ENCODE peak calls at places on chromosomes 2 and 18, in ten cellular contexts. M is IMR-90; F is endothelial cell of umbilical vein; X is uterus; V is cardiac muscle cell; T is transverse colon; Z is CD8-positive, alpha-beta T cell; R is A549; L is GM12865; D is cardiac fibroblast. H is an unnamed sample.

GRCh38 chr2:171557363-171557762 is 35.1 kb downstream of the CYBRD1 start:
- DNase-seq in D (no peak), F (no peak), M (no peak), X (no peak), T (no peak), Z (no peak), R (no peak), V (no peak), L (peak; percentile 28), H (no peak)

GRCh38 chr18:13014818-13015217 is 23.7 kb downstream of the CEP192 start:
- DNase-seq in T (no peak), V (no peak), M (no peak), Z (no peak), R (no peak), D (no peak), L (no peak), X (no peak), F (no peak), H (no peak)

GRCh38 chr2:42068571-42069178 is 20.9 kb downstream of the PKDCC start:
- DNase-seq in V (no peak), X (no peak), D (no peak), L (no peak), F (no peak), R (no peak), T (no peak), Z (no peak), M (no peak), H (no peak)

GRCh38 chr2:144357623-144358400 is 162.1 kb downstream of the ZEB2 start:
- DNase-seq in R (peak; percentile 92), L (peak; percentile 90), X (no peak), M (peak; percentile 99), V (peak; percentile 92), T (no peak), D (peak; percentile 95), Z (no peak), F (peak; percentile 92), H (no peak)

GRCh38 chr2:101146535-101146934 is 4.6 kb downstream of the TBC1D8 start:
- DNase-seq in L (no peak), T (no peak), V (no peak), R (no peak), Z (no peak), X (no peak), D (no peak), F (no peak), M (no peak), H (no peak)

GRCh38 chr18:9435041-9435440 is 40.3 kb upstream of the RALBP1 start:
- DNase-seq in R (no peak), T (no peak), V (no peak), F (no peak), Z (no peak), X (no peak), M (no peak), L (no peak), D (no peak), H (peak; percentile 77)

GRCh38 chr18:76357585-76358265 is 137.3 kb downstream of the ZNF516 start:
- DNase-seq in R (no peak), X (no peak), Z (no peak), V (no peak), M (peak; percentile 20), T (no peak), D (no peak), F (no peak), L (no peak), H (peak; percentile 58)

GRCh38 chr2:233003658-233004555 is 9.1 kb downstream of the NGEF start:
- DNase-seq in Z (no peak), F (no peak), R (no peak), M (no peak), L (no peak), X (no peak), V (no peak), D (no peak), T (no peak), H (no peak)

DNA sequence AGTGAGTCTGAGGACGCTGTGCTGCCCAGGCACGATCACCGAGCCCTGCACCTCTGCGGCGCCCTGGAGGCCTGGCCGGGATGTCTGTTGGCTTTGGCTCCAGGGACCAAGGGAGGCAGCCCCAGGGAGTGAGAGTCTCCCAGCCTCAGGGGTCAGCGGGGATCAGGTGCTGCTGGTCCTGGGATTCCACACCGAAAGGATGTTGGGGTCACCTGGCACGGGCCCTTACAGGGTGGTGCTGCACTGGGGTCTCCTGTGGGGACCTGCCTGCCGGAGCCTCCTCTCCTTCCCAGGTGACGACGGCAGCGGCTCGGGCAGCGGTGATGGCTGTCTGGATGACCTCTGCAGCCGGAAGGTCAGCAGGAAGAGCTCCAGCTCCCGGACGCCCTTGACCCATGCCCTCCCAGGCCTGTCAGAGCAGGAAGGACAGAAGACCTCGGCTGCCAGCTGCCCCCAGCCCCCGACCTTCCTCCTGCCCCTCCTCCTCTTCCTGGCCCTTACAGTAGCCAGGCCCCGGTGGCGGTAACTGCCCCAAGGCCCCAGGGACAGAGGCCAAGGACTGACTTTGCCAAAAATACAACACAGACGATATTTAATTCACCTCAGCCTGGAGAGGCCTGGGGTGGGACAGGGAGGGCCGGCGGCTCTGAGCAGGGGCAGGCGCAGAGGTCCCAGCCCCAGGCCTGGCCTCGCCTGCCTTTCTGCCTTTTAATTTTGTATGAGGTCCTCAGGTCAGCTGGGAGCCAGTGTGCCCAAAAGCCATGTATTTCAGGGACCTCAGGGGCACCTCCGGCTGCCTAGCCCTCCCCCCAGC is 30.5 kb downstream of the GPC1 start:
- DNase-seq in F (no peak), X (peak; percentile 15), D (no peak), R (no peak), Z (peak; percentile 47), M (no peak), T (peak; percentile 6), L (no peak), V (no peak), H (peak; percentile 70)
- TF ChIP-seq CTCF in F (no peak), X (no peak), D (no peak), R (no peak), Z (no peak), M (no peak), T (no peak), L (no peak), V (no peak), H (no peak)

GRCh38 chr2:190911813-190912212 is 31.2 kb downstream of the GLS start:
- DNase-seq in M (peak; percentile 76), D (no peak), Z (no peak), V (no peak), R (peak; percentile 29), X (no peak), F (no peak), T (no peak), L (peak; percentile 38), H (no peak)

GRCh38 chr2:190909680-190910079 is 29.1 kb downstream of the GLS start:
- DNase-seq in R (no peak), T (no peak), D (no peak), M (no peak), Z (no peak), X (no peak), V (no peak), L (no peak), F (no peak), H (no peak)

GRCh38 chr2:190912731-190913130 is 32.1 kb downstream of the GLS start:
- DNase-seq in D (peak; percentile 31), Z (no peak), T (no peak), R (no peak), F (no peak), X (no peak), V (peak; percentile 61), M (peak; percentile 55), L (no peak), H (no peak)

GRCh38 chr2:190913725-190914124 is 33.1 kb downstream of the GLS start:
- DNase-seq in V (no peak), T (no peak), M (no peak), Z (no peak), F (no peak), R (no peak), D (no peak), X (no peak), L (no peak), H (no peak)

GRCh38 chr2:190910341-190911136 is 29.9 kb downstream of the GLS start:
- DNase-seq in L (no peak), M (peak; percentile 53), D (peak; percentile 43), R (no peak), F (peak; percentile 33), X (no peak), V (peak; percentile 43), T (no peak), Z (no peak), H (no peak)
- H3K4me3 ChIP-seq in L (no peak overlapping the region), M (no peak overlapping the region), D (no peak overlapping the region), R (no peak overlapping the region), F (no peak overlapping the region), X (no peak overlapping the region), V (no peak overlapping the region), T (no peak overlapping the region), Z (no peak overlapping the region), H (no peak overlapping the region)

GRCh38 chr2:113974727-113975126 is 84.8 kb downstream of the ACTR3 start:
- DNase-seq in R (no peak), F (no peak), M (no peak), T (no peak), D (peak; percentile 11), X (no peak), V (no peak), Z (no peak), L (no peak), H (no peak)
- TF ChIP-seq CTCF in R (no peak), F (no peak), M (no peak), T (no peak), D (no peak), X (no peak), V (no peak), Z (no peak), L (no peak), H (no peak)

GRCh38 chr2:177264209-177264538 is 353 bp downstream of the NFE2L2 start:
- DNase-seq in R (peak; percentile 53), D (no peak), X (peak; percentile 53), T (peak; percentile 43), L (no peak), V (no peak), F (no peak), M (peak; percentile 36), Z (no peak), H (no peak)

GRCh38 chr2:177264539-177265385 is at the start of gene NFE2L2:
- DNase-seq in X (peak; percentile 96), R (peak; percentile 91), V (peak; percentile 96), L (peak; percentile 95), F (peak; percentile 89), Z (peak; percentile 95), T (peak; percentile 95), D (peak; percentile 98), M (peak; percentile 91), H (no peak)

GRCh38 chr2:177263451-177264208 is 897 bp downstream of the NFE2L2 start:
- DNase-seq in D (peak; percentile 99), T (peak; percentile 99), M (peak; percentile 97), V (peak; percentile 99), R (peak; percentile 99), L (peak; percentile 97), F (peak; percentile 97), X (peak; percentile 99), Z (peak; percentile 97), H (peak; percentile 98)

GRCh38 chr2:177265386-177265690 is 811 bp upstream of the NFE2L2 start:
- DNase-seq in V (no peak), F (peak; percentile 74), X (no peak), Z (no peak), R (no peak), L (no peak), D (no peak), M (peak; percentile 59), T (peak; percentile 65), H (no peak)

DNA sequence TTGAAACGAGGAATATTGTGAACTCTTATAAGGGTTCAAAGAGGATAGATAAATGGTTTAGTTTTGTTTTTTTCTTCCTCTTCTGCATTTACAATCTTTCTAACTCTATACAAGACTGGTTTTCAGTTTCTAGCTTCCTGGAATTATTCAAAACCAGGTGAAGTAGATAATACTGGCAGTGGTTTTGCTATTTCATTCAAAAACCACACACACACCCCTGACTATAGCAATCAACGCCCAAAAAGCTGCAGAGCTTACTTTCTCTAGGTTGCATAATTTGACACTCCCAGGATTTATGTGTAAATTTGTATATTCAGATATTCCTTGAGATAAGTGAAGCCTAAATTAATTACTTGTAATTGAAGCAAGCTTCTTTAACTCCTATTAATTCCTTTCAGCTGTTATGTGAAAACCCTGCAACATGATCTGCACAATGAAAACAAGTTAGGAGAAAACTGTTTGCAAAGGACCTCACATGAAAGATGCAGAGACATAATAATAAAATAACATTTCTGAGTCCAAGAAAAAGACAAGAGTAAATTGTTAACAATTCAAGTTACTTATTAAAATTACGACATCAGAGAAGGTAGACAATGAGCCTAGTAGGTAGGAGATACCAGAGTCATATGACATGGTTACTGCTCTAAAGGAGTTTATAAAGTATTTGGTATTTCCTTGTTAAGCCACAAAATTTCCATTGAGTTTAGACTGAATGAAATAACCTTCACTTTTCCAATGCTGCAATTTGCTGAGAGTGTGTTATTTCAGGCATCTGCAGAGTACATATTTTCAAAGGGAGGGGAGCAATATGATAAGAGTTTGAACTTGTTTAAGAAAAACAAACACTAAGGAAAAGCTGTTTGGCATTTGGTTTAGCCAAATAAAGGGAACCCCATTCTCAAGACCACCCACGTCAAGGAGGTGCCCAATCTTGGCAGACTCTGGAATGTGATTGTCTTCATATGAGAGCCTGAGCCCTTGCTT is 1.6 kb upstream of the NFE2L2 start:
- DNase-seq in R (peak; percentile 90), V (peak; percentile 77), T (no peak), F (peak; percentile 43), L (peak; percentile 43), X (no peak), D (peak; percentile 83), M (peak; percentile 46), Z (no peak), H (no peak)
- H3K4me3 ChIP-seq in R (peak overlapping the region; percentile 92), V (peak overlapping the region; percentile 96), T (peak overlapping the region; percentile 85), F (no peak overlapping the region), L (peak overlapping the region; percentile 91), X (peak overlapping the region; percentile 78), D (no peak overlapping the region), M (no peak overlapping the region), Z (peak overlapping the region; percentile 97), H (peak overlapping the region; percentile 97)

H was measured in vagina.